ENCODE peak calls at places on chromosomes 13 and 19, in five cellular contexts. One of them, this sample, is unnamed.

GRCh38 chr19:51980116-51980736 is 6.4 kb downstream of the ZNF350 start:
- DNase-seq in endothelial cell of umbilical vein: no peak
- DNase-seq in A549: no peak
- DNase-seq in HCT116: no peak
- DNase-seq in HepG2: no peak
- DNase-seq in this sample: peak; percentile 85

GRCh38 chr13:33284016-33284415 is 1.5 kb downstream of the STARD13 start:
- DNase-seq in endothelial cell of umbilical vein: peak; percentile 90
- DNase-seq in A549: no peak
- DNase-seq in HCT116: no peak
- DNase-seq in HepG2: no peak
- DNase-seq in this sample: no peak

GRCh38 chr19:1287622-1288527 is 2.2 kb downstream of the EFNA2 start:
- DNase-seq in endothelial cell of umbilical vein: no peak
- DNase-seq in A549: no peak
- DNase-seq in HCT116: no peak
- DNase-seq in HepG2: no peak
- DNase-seq in this sample: no peak

GRCh38 chr13:58119351-58119750 is 487.8 kb downstream of the PCDH17 start:
- DNase-seq in endothelial cell of umbilical vein: no peak
- DNase-seq in A549: no peak
- DNase-seq in HCT116: no peak
- DNase-seq in HepG2: no peak
- DNase-seq in this sample: no peak

GRCh38 chr13:46295531-46296464 is 84.1 kb downstream of the LRRC63 start:
- DNase-seq in endothelial cell of umbilical vein: peak; percentile 73
- DNase-seq in A549: no peak
- DNase-seq in HCT116: no peak
- DNase-seq in HepG2: no peak
- DNase-seq in this sample: peak; percentile 98

GRCh38 chr13:29803221-29803620 is 47.2 kb downstream of the UBL3 start:
- DNase-seq in endothelial cell of umbilical vein: no peak
- DNase-seq in A549: no peak
- DNase-seq in HCT116: no peak
- DNase-seq in HepG2: no peak
- DNase-seq in this sample: no peak

GRCh38 chr13:100484708-100485107 is 103.9 kb downstream of the GGACT start:
- DNase-seq in endothelial cell of umbilical vein: no peak
- DNase-seq in A549: no peak
- DNase-seq in HCT116: no peak
- DNase-seq in HepG2: no peak
- DNase-seq in this sample: no peak

GRCh38 chr13:110444226-110444653 is 117.3 kb downstream of the RAB20 start:
- DNase-seq in endothelial cell of umbilical vein: no peak
- DNase-seq in A549: no peak
- DNase-seq in HCT116: peak; percentile 8
- DNase-seq in HepG2: no peak
- DNase-seq in this sample: peak; percentile 59

GRCh38 chr13:35475131-35475959 is 1.1 kb downstream of the MAB21L1 start:
- DNase-seq in endothelial cell of umbilical vein: peak; percentile 28
- DNase-seq in A549: no peak
- DNase-seq in HCT116: no peak
- DNase-seq in HepG2: no peak
- DNase-seq in this sample: no peak

GRCh38 chr13:110714798-110715394 is 1.4 kb downstream of the ING1 start:
- DNase-seq in endothelial cell of umbilical vein: no peak
- DNase-seq in A549: no peak
- DNase-seq in HCT116: no peak
- DNase-seq in HepG2: peak; percentile 20
- DNase-seq in this sample: peak; percentile 72

GRCh38 chr13:99320693-99321481 is 13.7 kb upstream of the GPR183 start:
- DNase-seq in endothelial cell of umbilical vein: peak; percentile 93
- DNase-seq in A549: peak; percentile 42
- DNase-seq in HCT116: peak; percentile 68
- DNase-seq in HepG2: no peak
- DNase-seq in this sample: peak; percentile 73

GRCh38 chr13:33076451-33076992 is 60.3 kb downstream of the KL start:
- DNase-seq in endothelial cell of umbilical vein: no peak
- DNase-seq in A549: no peak
- DNase-seq in HCT116: no peak
- DNase-seq in HepG2: no peak
- DNase-seq in this sample: no peak

GRCh38 chr13:19927117-19927734 is 31.3 kb upstream of the ZMYM2 start:
- DNase-seq in endothelial cell of umbilical vein: peak; percentile 59
- DNase-seq in A549: peak; percentile 40
- DNase-seq in HCT116: peak; percentile 62
- DNase-seq in HepG2: peak; percentile 21
- DNase-seq in this sample: peak; percentile 48

GRCh38 chr13:89115307-89115706 is 1444.1 kb downstream of the SLITRK5 start:
- DNase-seq in endothelial cell of umbilical vein: no peak
- DNase-seq in A549: no peak
- DNase-seq in HCT116: no peak
- DNase-seq in HepG2: no peak
- DNase-seq in this sample: peak; percentile 4

GRCh38 chr19:7596191-7596937 is 701 bp downstream of the CAMSAP3 start:
- DNase-seq in endothelial cell of umbilical vein: no peak
- DNase-seq in A549: no peak
- DNase-seq in HCT116: no peak
- DNase-seq in HepG2: no peak
- DNase-seq in this sample: no peak

GRCh38 chr13:22967669-22968068 is 213.1 kb upstream of the SGCG start:
- DNase-seq in endothelial cell of umbilical vein: no peak
- DNase-seq in A549: no peak
- DNase-seq in HCT116: no peak
- DNase-seq in HepG2: no peak
- DNase-seq in this sample: no peak

GRCh38 chr13:50594276-50594970 is 249.1 kb downstream of the DLEU7 start:
- DNase-seq in endothelial cell of umbilical vein: no peak
- DNase-seq in A549: no peak
- DNase-seq in HCT116: no peak
- DNase-seq in HepG2: peak; percentile 34
- DNase-seq in this sample: peak; percentile 85

GRCh38 chr19:32404939-32405430 is 585 bp upstream of the DPY19L3 start:
- DNase-seq in endothelial cell of umbilical vein: no peak
- DNase-seq in A549: no peak
- DNase-seq in HCT116: no peak
- DNase-seq in HepG2: peak; percentile 19
- DNase-seq in this sample: no peak

GRCh38 chr19:13417054-13417453 is 89.2 kb downstream of the CACNA1A start:
- DNase-seq in endothelial cell of umbilical vein: no peak
- DNase-seq in A549: no peak
- DNase-seq in HCT116: no peak
- DNase-seq in HepG2: peak; percentile 3
- DNase-seq in this sample: no peak

GRCh38 chr13:24228852-24229458 is 68.4 kb downstream of the SPATA13 start:
- DNase-seq in endothelial cell of umbilical vein: peak; percentile 67
- DNase-seq in A549: peak; percentile 72
- DNase-seq in HCT116: peak; percentile 57
- DNase-seq in HepG2: peak; percentile 65
- DNase-seq in this sample: peak; percentile 76

GRCh38 chr13:52651880-52652169 is 811 bp upstream of the SUGT1 start:
- DNase-seq in endothelial cell of umbilical vein: no peak
- DNase-seq in A549: no peak
- DNase-seq in HCT116: no peak
- DNase-seq in HepG2: no peak
- DNase-seq in this sample: no peak

GRCh38 chr13:98033277-98034247 is 80.1 kb downstream of the IPO5 start:
- DNase-seq in endothelial cell of umbilical vein: peak; percentile 45
- DNase-seq in A549: peak; percentile 51
- DNase-seq in HCT116: peak; percentile 16
- DNase-seq in HepG2: peak; percentile 85
- DNase-seq in this sample: peak; percentile 35
- TF ChIP-seq CTCF in endothelial cell of umbilical vein: peak; percentile 14
- TF ChIP-seq CTCF in A549: peak; percentile 46
- TF ChIP-seq CTCF in HCT116: peak; percentile 38
- TF ChIP-seq CTCF in HepG2: peak; percentile 11
- TF ChIP-seq CTCF in this sample: peak; percentile 12

GRCh38 chr19:34366670-34367423 is 1.9 kb downstream of the GPI start:
- DNase-seq in endothelial cell of umbilical vein: no peak
- DNase-seq in A549: no peak
- DNase-seq in HCT116: no peak
- DNase-seq in HepG2: no peak
- DNase-seq in this sample: peak; percentile 49
- TF ChIP-seq MAX in endothelial cell of umbilical vein: no peak
- TF ChIP-seq MAX in A549: no peak
- TF ChIP-seq MAX in HCT116: no peak
- TF ChIP-seq MAX in HepG2: no peak
- TF ChIP-seq MAX in this sample: no peak

GRCh38 chr19:54587026-54587425 is 6.4 kb upstream of the LILRA1 start:
- DNase-seq in endothelial cell of umbilical vein: no peak
- DNase-seq in A549: no peak
- DNase-seq in HCT116: no peak
- DNase-seq in HepG2: no peak
- DNase-seq in this sample: no peak

GRCh38 chr19:54586397-54586796 is 7.0 kb upstream of the LILRA1 start:
- DNase-seq in endothelial cell of umbilical vein: no peak
- DNase-seq in A549: no peak
- DNase-seq in HCT116: no peak
- DNase-seq in HepG2: no peak
- DNase-seq in this sample: no peak
- H3K4me3 ChIP-seq in endothelial cell of umbilical vein: no peak overlapping the region
- H3K4me3 ChIP-seq in A549: no peak overlapping the region
- H3K4me3 ChIP-seq in HCT116: no peak overlapping the region
- H3K4me3 ChIP-seq in HepG2: no peak overlapping the region
- H3K4me3 ChIP-seq in this sample: no peak overlapping the region

DNA sequence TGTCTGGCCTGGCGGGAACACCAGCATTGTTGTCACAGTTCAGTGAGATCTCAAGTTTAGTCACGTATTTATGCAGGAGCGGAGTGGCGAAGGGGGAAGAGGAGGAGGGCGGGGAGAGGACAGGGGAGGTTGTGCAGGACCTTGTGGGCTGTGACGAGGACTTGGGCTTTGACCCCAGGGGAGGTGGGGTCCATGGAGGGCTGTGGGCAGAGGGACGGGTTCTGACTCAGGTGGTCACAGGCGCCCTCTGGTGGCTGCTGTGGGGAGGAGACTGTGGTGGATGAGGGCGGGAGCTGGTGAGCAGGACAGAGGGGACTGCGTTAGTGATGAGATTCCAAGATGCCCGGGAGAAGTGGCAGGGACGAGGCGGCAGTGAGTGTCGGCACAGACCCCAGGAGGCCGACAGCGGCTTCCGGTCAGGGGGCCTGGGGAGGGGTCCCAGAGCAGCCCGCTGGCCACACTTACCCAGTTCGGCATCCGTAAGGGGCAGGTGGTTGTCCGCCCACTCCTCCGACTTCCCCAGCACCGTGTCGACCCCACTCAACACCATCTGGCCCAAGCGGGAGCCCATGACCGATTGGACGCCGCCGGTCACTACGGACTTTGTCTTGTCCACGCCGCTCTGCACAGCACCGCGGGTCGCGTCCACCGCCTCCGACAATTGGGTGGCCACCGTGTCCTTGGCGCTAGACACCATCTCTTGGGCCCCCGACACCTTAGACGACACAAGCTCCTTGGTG is 15.7 kb downstream of the PLIN3 start:
- DNase-seq in endothelial cell of umbilical vein: peak; percentile 53
- DNase-seq in A549: peak; percentile 63
- DNase-seq in HCT116: no peak
- DNase-seq in HepG2: peak; percentile 85
- DNase-seq in this sample: peak; percentile 55
- TF ChIP-seq CTCF in endothelial cell of umbilical vein: peak; percentile 78
- TF ChIP-seq CTCF in A549: peak; percentile 54
- TF ChIP-seq CTCF in HCT116: peak; percentile 87
- TF ChIP-seq CTCF in HepG2: peak; percentile 98
- TF ChIP-seq CTCF in this sample: peak; percentile 66

This sample was measured in NB4.